ENCODE peak calls at places on chromosomes 6 and 20, in six cellular contexts. D, C, F, Q, P and Z are unnamed samples.

GRCh38 chr6:131877999-131878789 is 70.4 kb downstream of the ENPP1 start:
- DNase-seq in D (no peak), Q (no peak), F (peak), C (no peak), P (no peak), Z (peak)

GRCh38 chr6:160130729-160131484 is 9.3 kb downstream of the SLC22A1 start:
- DNase-seq in P (peak), C (no peak), F (no peak), D (no peak), Q (no peak), Z (no peak)

GRCh38 chr20:34579936-34580587 is 21.5 kb downstream of the MAP1LC3A start:
- DNase-seq in D (no peak), F (no peak), P (no peak), C (no peak), Q (no peak), Z (no peak)

GRCh38 chr20:8532169-8532568 is 400.1 kb downstream of the PLCB1 start:
- DNase-seq in C (no peak), Q (no peak), F (no peak), D (no peak), P (no peak), Z (no peak)

GRCh38 chr6:135105710-135106109 is 51.1 kb upstream of the HBS1L start:
- DNase-seq in Q (no peak), P (no peak), F (no peak), D (no peak), C (no peak), Z (no peak)

GRCh38 chr6:93299622-93300021 is 119.7 kb downstream of the EPHA7 start:
- DNase-seq in P (no peak), F (no peak), C (no peak), D (no peak), Q (no peak), Z (no peak)

GRCh38 chr6:147088861-147089260 is 115.4 kb upstream of the STXBP5 start:
- DNase-seq in Q (no peak), D (no peak), C (no peak), F (no peak), P (no peak), Z (no peak)

GRCh38 chr20:47544240-47544639 is 42.6 kb downstream of the NCOA3 start:
- DNase-seq in D (no peak), Q (no peak), F (peak), C (no peak), P (no peak), Z (peak)

GRCh38 chr20:42138711-42139110 is 520.5 kb upstream of the CHD6 start:
- DNase-seq in C (no peak), F (no peak), Q (no peak), D (no peak), P (no peak), Z (no peak)